ENCODE peak calls at places on chromosome 17, in four cellular contexts. F is heart left ventricle, N is NB4, X is lower leg skin. U is an unnamed sample.

GRCh38 chr17:64148699-64149098 is 18.8 kb upstream of the ERN1 start:
- DNase-seq in F (peak), N (peak), X (peak), U (no peak)

GRCh38 chr17:10067446-10068143 is 130.8 kb downstream of the GAS7 start:
- DNase-seq in F (no peak), N (no peak), X (no peak), U (no peak)

GRCh38 chr17:77768475-77768874 is 190.0 kb upstream of the TNRC6C start:
- DNase-seq in F (no peak), N (no peak), X (no peak), U (no peak)

GRCh38 chr17:35766903-35767510 is 6.3 kb downstream of the C17orf50 start:
- DNase-seq in F (no peak), N (peak), X (no peak), U (no peak)

GRCh38 chr17:21602176-21602575 is 90.1 kb upstream of the KCNJ18 start:
- DNase-seq in F (no peak), N (no peak), X (no peak), U (no peak)

GRCh38 chr17:19979917-19980770 is 2.5 kb upstream of the AKAP10 start:
- DNase-seq in F (peak), N (peak), X (peak), U (no peak)

GRCh38 chr17:2940352-2940751 is 123.1 kb downstream of the OR1D5 start:
- DNase-seq in F (peak), N (no peak), X (no peak), U (no peak)

GRCh38 chr17:50719924-50720805 is 762 bp downstream of the LUC7L3 start:
- DNase-seq in F (no peak), N (no peak), X (no peak), U (no peak)

GRCh38 chr17:72806011-72806410 is 286.5 kb downstream of the SLC39A11 start:
- DNase-seq in F (no peak), N (no peak), X (no peak), U (no peak)

GRCh38 chr17:44253021-44253420 is 14.9 kb downstream of the SLC4A1 start:
- DNase-seq in F (no peak), N (no peak), X (no peak), U (no peak)

GRCh38 chr17:76388966-76389888 is 4.8 kb downstream of the SPHK1 start:
- DNase-seq in F (no peak), N (no peak), X (no peak), U (no peak)

GRCh38 chr17:59498421-59499307 is 66.7 kb upstream of the DHX40 start:
- DNase-seq in F (no peak), N (no peak), X (no peak), U (no peak)

GRCh38 chr17:5472511-5472910 is 3.7 kb upstream of the DHX33 start:
- DNase-seq in F (no peak), N (no peak), X (no peak), U (no peak)

GRCh38 chr17:31390748-31391495 is 553 bp upstream of the RAB11FIP4 start:
- DNase-seq in F (no peak), N (no peak), X (peak), U (no peak)

GRCh38 chr17:19376799-19377198 is 1.5 kb upstream of the MAPK7 start:
- DNase-seq in F (no peak), N (no peak), X (peak), U (no peak)

GRCh38 chr17:40092581-40092980 is 7.8 kb downstream of the NR1D1 start:
- DNase-seq in F (no peak), N (no peak), X (no peak), U (no peak)

GRCh38 chr17:32503251-32504165 is 16.7 kb downstream of the CDK5R1 start:
- DNase-seq in F (no peak), N (peak), X (no peak), U (peak)

GRCh38 chr17:83145358-83145738 is 65.9 kb downstream of the METRNL start:
- DNase-seq in F (no peak), N (no peak), X (peak), U (no peak)

GRCh38 chr17:78882546-78883089 is 20.4 kb downstream of the CEP295NL start:
- DNase-seq in F (no peak), N (peak), X (peak), U (no peak)

GRCh38 chr17:73648543-73648820 is 4.2 kb upstream of the SDK2 start:
- DNase-seq in F (no peak), N (no peak), X (peak), U (no peak)

GRCh38 chr17:13520899-13521572 is 80.7 kb downstream of the HS3ST3A1 start:
- DNase-seq in F (no peak), N (no peak), X (no peak), U (no peak)

GRCh38 chr17:13265306-13265705 is 247.5 kb upstream of the ELAC2 start:
- DNase-seq in F (no peak), N (no peak), X (no peak), U (no peak)

GRCh38 chr17:1197379-1197778 is 17.6 kb upstream of the ABR start:
- DNase-seq in F (no peak), N (peak), X (peak), U (no peak)

GRCh38 chr17:15247891-15248529 is 17.1 kb downstream of the PMP22 start:
- DNase-seq in F (no peak), N (no peak), X (no peak), U (no peak)

GRCh38 chr17:5825717-5826330 is 241.5 kb upstream of the NLRP1 start:
- DNase-seq in F (no peak), N (no peak), X (no peak), U (no peak)

GRCh38 chr17:67689534-67690177 is 28.1 kb upstream of the NOL11 start:
- DNase-seq in F (peak), N (peak), X (no peak), U (peak)

GRCh38 chr17:65559802-65560627 is 1.4 kb downstream of the AXIN2 start:
- DNase-seq in F (peak), N (no peak), X (peak), U (no peak)

GRCh38 chr17:42845918-42846593 is 1.7 kb downstream of the AOC2 start:
- DNase-seq in F (no peak), N (peak), X (peak), U (no peak)

GRCh38 chr17:28917465-28917864 is 14.6 kb upstream of the DHRS13 start:
- DNase-seq in F (no peak), N (no peak), X (no peak), U (no peak)

GRCh38 chr17:83176272-83176955 is 97.0 kb downstream of the METRNL start:
- DNase-seq in F (no peak), N (no peak), X (peak), U (no peak)

GRCh38 chr17:53548252-53548651 is 274.5 kb upstream of the KIF2B start:
- DNase-seq in F (no peak), N (no peak), X (no peak), U (no peak)

GRCh38 chr17:41540921-41541625 is 13.0 kb upstream of the KRT19 start:
- DNase-seq in F (no peak), N (no peak), X (no peak), U (no peak)

GRCh38 chr17:83154311-83155127 is 75.1 kb downstream of the METRNL start:
- DNase-seq in F (no peak), N (no peak), X (peak), U (no peak)

GRCh38 chr17:46863383-46864121 is 12.2 kb downstream of the WNT9B start:
- DNase-seq in F (no peak), N (no peak), X (no peak), U (no peak)

GRCh38 chr17:39740357-39741111 is 2.8 kb downstream of the GRB7 start:
- DNase-seq in F (no peak), N (peak), X (no peak), U (no peak)

DNA sequence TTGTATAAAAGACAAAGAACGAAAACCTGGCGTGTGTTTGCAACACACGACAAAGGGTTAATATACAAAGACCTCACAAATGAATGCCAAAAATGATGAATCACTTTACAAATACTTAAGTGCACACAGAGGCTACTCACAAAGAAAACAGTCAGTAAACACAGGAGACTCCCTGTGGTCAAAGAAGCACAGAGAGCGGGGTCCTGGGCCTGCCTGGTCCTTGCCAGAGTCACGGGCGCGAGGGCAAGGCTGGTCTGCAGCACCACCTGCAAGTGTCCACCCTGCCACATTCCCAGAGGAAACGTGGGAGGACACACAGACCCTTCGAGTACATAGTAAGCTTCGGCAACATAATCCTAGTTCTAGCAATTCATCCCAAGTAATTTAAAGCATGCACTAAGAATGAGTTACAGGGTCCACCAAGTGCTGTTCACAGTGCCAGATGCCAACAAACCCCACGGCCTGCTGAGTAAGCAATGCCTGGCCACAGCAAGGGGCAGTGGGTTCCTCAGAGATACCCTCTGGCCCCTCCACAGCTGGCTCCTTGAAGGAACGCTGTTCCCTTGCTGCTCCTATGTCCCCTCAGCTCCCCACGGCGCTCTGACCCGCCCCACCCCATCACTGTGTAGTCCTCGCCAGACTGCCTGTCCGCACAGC is 24.6 kb upstream of the FAAP100 start:
- DNase-seq in F (no peak), N (no peak), X (no peak), U (no peak)
- H3K4me3 ChIP-seq in F (peak), N (peak), X (no peak), U (no peak)

DNA sequence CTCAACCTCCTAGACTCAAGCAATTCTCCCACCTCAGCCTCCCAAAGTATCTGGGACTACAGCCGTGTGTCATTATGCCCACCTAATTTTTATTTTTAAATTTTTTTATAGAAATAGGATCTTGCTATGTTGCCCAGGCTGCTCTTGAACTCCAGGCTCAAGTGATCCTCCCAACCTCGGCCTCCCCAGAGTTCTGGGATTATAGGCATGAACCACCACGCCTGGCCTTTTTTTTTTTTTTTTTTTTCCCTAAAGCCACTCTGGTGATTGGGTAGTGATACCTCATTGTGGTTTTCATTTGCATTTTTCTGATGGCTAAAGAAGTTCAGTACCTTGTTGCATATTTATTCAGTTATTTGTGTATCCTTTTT is 1.2 kb upstream of the CDR2L start:
- DNase-seq in F (no peak), N (no peak), X (no peak), U (no peak)
- TF ChIP-seq CTCF in F (no peak), N (no peak), X (no peak), U (no peak)

GRCh38 chr17:55340171-55340570 is 75.4 kb downstream of the HLF start:
- DNase-seq in F (peak), N (no peak), X (no peak), U (no peak)

GRCh38 chr17:55343900-55344513 is 77.6 kb downstream of the MMD start:
- DNase-seq in F (no peak), N (no peak), X (no peak), U (no peak)

GRCh38 chr17:55343114-55343513 is 78.4 kb downstream of the HLF start:
- DNase-seq in F (no peak), N (no peak), X (no peak), U (no peak)

GRCh38 chr17:55341432-55341831 is 76.7 kb downstream of the HLF start:
- DNase-seq in F (no peak), N (no peak), X (no peak), U (peak)

GRCh38 chr17:55340726-55341125 is 76.0 kb downstream of the HLF start:
- DNase-seq in F (no peak), N (no peak), X (no peak), U (no peak)
- H3K4me3 ChIP-seq in F (no peak), N (no peak), X (no peak), U (no peak)

DNA sequence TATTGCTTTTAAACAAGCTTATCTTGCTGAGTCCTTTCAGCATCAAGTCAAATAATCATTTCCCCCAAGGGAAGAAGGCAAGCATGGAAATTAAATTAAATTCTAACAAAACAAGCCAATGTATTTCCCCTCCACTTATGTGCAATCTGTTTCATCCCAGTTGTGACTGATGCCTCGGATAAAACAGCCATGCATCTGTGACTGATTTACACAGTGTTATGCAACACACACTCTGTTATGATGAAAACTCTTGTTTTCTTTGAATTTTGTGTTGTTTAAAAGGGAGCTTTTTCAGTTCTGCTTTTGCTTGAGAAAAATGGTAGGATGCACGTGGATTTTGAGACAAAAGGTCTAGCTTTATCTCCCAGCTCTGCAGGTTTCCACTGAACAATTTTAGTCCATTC is 32.6 kb downstream of the TMEM100 start:
- DNase-seq in F (no peak), N (peak), X (no peak), U (no peak)
- TF ChIP-seq CTCF in F (no peak), N (no peak), X (no peak), U (no peak)

GRCh38 chr17:48754500-48755261 is 26.1 kb upstream of the HOXB13 start:
- DNase-seq in F (no peak), N (no peak), X (no peak), U (no peak)
- H3K4me3 ChIP-seq in F (no peak), N (no peak), X (no peak), U (no peak)